ENCODE peak calls at places on chromosomes 1 and 21, in seven cellular contexts. One of them, this sample, is unnamed. For H3K27me3, the result is how much of the 10 kb centered on the place peaks cover.

GRCh38 chr1:147912553-147912952 is 10.0 kb downstream of the GJA8 start:
- DNase-seq in K562: no peak
- DNase-seq in suprapubic skin: no peak
- DNase-seq in esophagus muscularis mucosa: peak
- DNase-seq in transverse colon: no peak
- DNase-seq in breast epithelium: no peak
- DNase-seq in SK-N-SH: no peak
- DNase-seq in this sample: no peak

GRCh38 chr21:45990741-45991605 is 9.4 kb downstream of the COL6A1 start:
- DNase-seq in K562: no peak
- DNase-seq in suprapubic skin: peak
- DNase-seq in esophagus muscularis mucosa: no peak
- DNase-seq in transverse colon: peak
- DNase-seq in breast epithelium: no peak
- DNase-seq in SK-N-SH: no peak
- DNase-seq in this sample: no peak

GRCh38 chr1:33147997-33148314 is 33.9 kb downstream of the TRIM62 start:
- DNase-seq in K562: peak
- DNase-seq in suprapubic skin: no peak
- DNase-seq in esophagus muscularis mucosa: no peak
- DNase-seq in transverse colon: no peak
- DNase-seq in breast epithelium: no peak
- DNase-seq in SK-N-SH: peak
- DNase-seq in this sample: no peak

GRCh38 chr1:25180996-25181395 is 51.3 kb downstream of the SYF2 start:
- DNase-seq in K562: no peak
- DNase-seq in suprapubic skin: no peak
- DNase-seq in esophagus muscularis mucosa: no peak
- DNase-seq in transverse colon: no peak
- DNase-seq in breast epithelium: no peak
- DNase-seq in SK-N-SH: no peak
- DNase-seq in this sample: peak

GRCh38 chr1:14345925-14346550 is 252.4 kb upstream of the KAZN start:
- DNase-seq in K562: peak
- DNase-seq in suprapubic skin: no peak
- DNase-seq in esophagus muscularis mucosa: no peak
- DNase-seq in transverse colon: no peak
- DNase-seq in breast epithelium: no peak
- DNase-seq in SK-N-SH: no peak
- DNase-seq in this sample: no peak

GRCh38 chr1:53127546-53127945 is 14.9 kb downstream of the SLC1A7 start:
- DNase-seq in K562: no peak
- DNase-seq in suprapubic skin: peak
- DNase-seq in esophagus muscularis mucosa: no peak
- DNase-seq in transverse colon: peak
- DNase-seq in breast epithelium: no peak
- DNase-seq in SK-N-SH: no peak
- DNase-seq in this sample: no peak

GRCh38 chr1:214136336-214136735 is 144.6 kb upstream of the SMYD2 start:
- DNase-seq in K562: no peak
- DNase-seq in suprapubic skin: no peak
- DNase-seq in esophagus muscularis mucosa: no peak
- DNase-seq in transverse colon: no peak
- DNase-seq in breast epithelium: no peak
- DNase-seq in SK-N-SH: no peak
- DNase-seq in this sample: no peak

GRCh38 chr1:53470155-53470554 is 11.0 kb downstream of the DMRTB1 start:
- DNase-seq in K562: peak
- DNase-seq in suprapubic skin: no peak
- DNase-seq in esophagus muscularis mucosa: no peak
- DNase-seq in transverse colon: peak
- DNase-seq in breast epithelium: no peak
- DNase-seq in SK-N-SH: no peak
- DNase-seq in this sample: peak

GRCh38 chr21:14968821-14969220 is 96.0 kb downstream of the NRIP1 start:
- DNase-seq in K562: no peak
- DNase-seq in suprapubic skin: no peak
- DNase-seq in esophagus muscularis mucosa: no peak
- DNase-seq in transverse colon: no peak
- DNase-seq in breast epithelium: no peak
- DNase-seq in SK-N-SH: no peak
- DNase-seq in this sample: no peak

GRCh38 chr1:25927541-25928265 is 21.5 kb upstream of the STMN1 start:
- DNase-seq in K562: peak
- DNase-seq in suprapubic skin: no peak
- DNase-seq in esophagus muscularis mucosa: no peak
- DNase-seq in transverse colon: no peak
- DNase-seq in breast epithelium: no peak
- DNase-seq in SK-N-SH: peak
- DNase-seq in this sample: no peak

GRCh38 chr1:25669781-25670567 is 53.4 kb downstream of the MAN1C1 start:
- DNase-seq in K562: no peak
- DNase-seq in suprapubic skin: no peak
- DNase-seq in esophagus muscularis mucosa: no peak
- DNase-seq in transverse colon: no peak
- DNase-seq in breast epithelium: no peak
- DNase-seq in SK-N-SH: no peak
- DNase-seq in this sample: no peak

GRCh38 chr1:44678626-44679025 is 4.1 kb downstream of the ARMH1 start:
- DNase-seq in K562: no peak
- DNase-seq in suprapubic skin: no peak
- DNase-seq in esophagus muscularis mucosa: no peak
- DNase-seq in transverse colon: no peak
- DNase-seq in breast epithelium: no peak
- DNase-seq in SK-N-SH: no peak
- DNase-seq in this sample: no peak

GRCh38 chr21:32861871-32862270 is 90.3 kb upstream of the PAXBP1 start:
- DNase-seq in K562: no peak
- DNase-seq in suprapubic skin: no peak
- DNase-seq in esophagus muscularis mucosa: no peak
- DNase-seq in transverse colon: no peak
- DNase-seq in breast epithelium: no peak
- DNase-seq in SK-N-SH: no peak
- DNase-seq in this sample: no peak

GRCh38 chr1:19979494-19979977 is at the start of gene PLA2G2A:
- DNase-seq in K562: no peak
- DNase-seq in suprapubic skin: no peak
- DNase-seq in esophagus muscularis mucosa: no peak
- DNase-seq in transverse colon: peak
- DNase-seq in breast epithelium: no peak
- DNase-seq in SK-N-SH: no peak
- DNase-seq in this sample: no peak

GRCh38 chr1:26411624-26412074 is 1.0 kb downstream of the LIN28A start:
- DNase-seq in K562: no peak
- DNase-seq in suprapubic skin: no peak
- DNase-seq in esophagus muscularis mucosa: no peak
- DNase-seq in transverse colon: no peak
- DNase-seq in breast epithelium: no peak
- DNase-seq in SK-N-SH: no peak
- DNase-seq in this sample: no peak

DNA sequence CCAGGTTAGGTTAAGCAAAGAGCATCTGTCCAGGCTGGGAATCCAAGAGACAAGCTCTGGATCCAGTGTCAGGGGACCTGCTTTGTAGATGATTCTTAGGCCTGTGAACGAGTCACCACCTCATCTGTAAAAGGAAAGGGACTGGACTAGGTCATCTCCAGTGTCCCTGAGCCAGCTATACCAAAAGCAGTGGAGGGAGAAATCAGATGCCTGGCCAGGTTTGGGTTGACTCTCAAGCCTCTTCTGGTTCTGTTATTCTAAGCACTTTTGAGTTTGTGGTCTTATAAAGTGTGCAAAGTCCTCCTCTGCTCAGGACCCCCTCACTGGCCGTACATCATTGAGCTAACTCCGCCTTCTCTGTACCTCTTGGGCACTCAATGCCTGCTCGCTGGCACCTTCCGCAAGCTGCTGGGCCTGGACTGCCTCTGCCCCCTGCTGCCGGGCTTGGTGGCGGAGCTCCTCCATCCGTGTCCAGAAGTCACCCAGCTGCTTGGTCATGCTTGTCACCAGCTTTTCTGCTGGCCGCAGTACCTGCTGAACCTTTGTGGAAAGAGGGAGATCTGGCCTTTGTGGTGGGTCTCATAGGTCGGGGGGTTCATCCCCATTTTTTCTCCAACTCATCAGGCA is 33.6 kb downstream of the CAMK1G start:
- DNase-seq in K562: no peak
- DNase-seq in suprapubic skin: no peak
- DNase-seq in esophagus muscularis mucosa: no peak
- DNase-seq in transverse colon: no peak
- DNase-seq in breast epithelium: no peak
- DNase-seq in SK-N-SH: no peak
- DNase-seq in this sample: no peak
- TF ChIP-seq POLR2AphosphoS5 in K562: no peak
- TF ChIP-seq POLR2AphosphoS5 in suprapubic skin: no peak
- TF ChIP-seq POLR2AphosphoS5 in esophagus muscularis mucosa: no peak
- TF ChIP-seq POLR2AphosphoS5 in transverse colon: no peak
- TF ChIP-seq POLR2AphosphoS5 in breast epithelium: no peak
- TF ChIP-seq POLR2AphosphoS5 in SK-N-SH: no peak
- TF ChIP-seq POLR2AphosphoS5 in this sample: no peak

GRCh38 chr21:34880401-34880800 is 168.7 kb downstream of the RUNX1 start:
- DNase-seq in K562: no peak
- DNase-seq in suprapubic skin: no peak
- DNase-seq in esophagus muscularis mucosa: peak
- DNase-seq in transverse colon: no peak
- DNase-seq in breast epithelium: no peak
- DNase-seq in SK-N-SH: no peak
- DNase-seq in this sample: no peak
- H3K27me3 ChIP-seq in K562: under half
- H3K27me3 ChIP-seq in suprapubic skin: under half
- H3K27me3 ChIP-seq in esophagus muscularis mucosa: under half
- H3K27me3 ChIP-seq in transverse colon: under half
- H3K27me3 ChIP-seq in breast epithelium: under half
- H3K27me3 ChIP-seq in SK-N-SH: under half
- H3K27me3 ChIP-seq in this sample: under half

GRCh38 chr1:8943516-8943896 is 2.2 kb upstream of the CA6 start:
- DNase-seq in K562: no peak
- DNase-seq in suprapubic skin: no peak
- DNase-seq in esophagus muscularis mucosa: no peak
- DNase-seq in transverse colon: no peak
- DNase-seq in breast epithelium: no peak
- DNase-seq in SK-N-SH: no peak
- DNase-seq in this sample: no peak

GRCh38 chr1:8939362-8939995 is 6.2 kb upstream of the CA6 start:
- DNase-seq in K562: no peak
- DNase-seq in suprapubic skin: no peak
- DNase-seq in esophagus muscularis mucosa: no peak
- DNase-seq in transverse colon: no peak
- DNase-seq in breast epithelium: no peak
- DNase-seq in SK-N-SH: no peak
- DNase-seq in this sample: no peak

GRCh38 chr1:8937701-8938100 is 8.0 kb upstream of the CA6 start:
- DNase-seq in K562: no peak
- DNase-seq in suprapubic skin: no peak
- DNase-seq in esophagus muscularis mucosa: no peak
- DNase-seq in transverse colon: no peak
- DNase-seq in breast epithelium: no peak
- DNase-seq in SK-N-SH: no peak
- DNase-seq in this sample: no peak

GRCh38 chr1:8941906-8942305 is 3.8 kb upstream of the CA6 start:
- DNase-seq in K562: no peak
- DNase-seq in suprapubic skin: no peak
- DNase-seq in esophagus muscularis mucosa: no peak
- DNase-seq in transverse colon: no peak
- DNase-seq in breast epithelium: no peak
- DNase-seq in SK-N-SH: no peak
- DNase-seq in this sample: no peak

DNA sequence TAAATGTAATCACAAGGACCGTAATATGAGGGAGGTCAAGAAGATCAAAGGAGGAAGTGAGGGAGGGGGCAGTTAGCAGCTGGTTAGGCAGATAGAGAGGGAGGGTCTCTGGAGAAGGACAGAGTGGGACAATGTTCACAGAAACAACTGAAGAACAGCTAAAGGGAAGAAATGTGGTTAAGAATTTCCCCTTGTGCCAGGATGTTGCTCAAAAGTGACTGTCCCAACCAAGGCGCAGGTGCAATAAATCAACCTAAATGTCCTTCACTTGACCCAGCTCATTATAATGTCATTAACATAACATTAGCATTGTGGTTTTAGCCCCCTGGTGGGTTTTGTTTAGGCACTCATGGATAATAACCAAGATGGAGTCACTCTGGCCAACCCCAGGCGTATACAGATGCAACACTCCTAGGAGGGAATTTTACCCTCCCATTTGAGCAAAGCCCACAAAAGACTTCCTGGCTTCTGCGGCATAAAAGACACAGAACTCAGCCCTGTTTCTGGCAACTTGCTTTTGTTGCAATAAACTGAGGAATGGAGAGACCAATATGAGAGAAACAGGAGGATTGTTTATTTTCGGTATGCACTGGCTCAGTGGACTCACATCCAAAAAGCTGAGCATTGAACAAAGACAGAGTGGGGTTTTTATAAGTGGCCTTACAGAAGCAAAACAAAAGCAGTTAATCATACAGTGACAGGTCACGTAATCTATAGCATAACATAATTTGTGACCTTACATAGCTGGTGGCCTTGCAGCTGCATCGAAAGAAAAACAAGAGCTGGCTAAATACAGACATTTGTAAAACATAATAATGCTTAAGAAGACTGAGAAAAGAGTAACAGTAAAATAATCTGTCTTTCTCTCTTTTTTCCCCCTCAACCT is 7.2 kb upstream of the CA6 start:
- DNase-seq in K562: no peak
- DNase-seq in suprapubic skin: no peak
- DNase-seq in esophagus muscularis mucosa: no peak
- DNase-seq in transverse colon: no peak
- DNase-seq in breast epithelium: no peak
- DNase-seq in SK-N-SH: no peak
- DNase-seq in this sample: no peak
- TF ChIP-seq POLR2AphosphoS5 in K562: no peak
- TF ChIP-seq POLR2AphosphoS5 in suprapubic skin: no peak
- TF ChIP-seq POLR2AphosphoS5 in esophagus muscularis mucosa: no peak
- TF ChIP-seq POLR2AphosphoS5 in transverse colon: no peak
- TF ChIP-seq POLR2AphosphoS5 in breast epithelium: no peak
- TF ChIP-seq POLR2AphosphoS5 in SK-N-SH: no peak
- TF ChIP-seq POLR2AphosphoS5 in this sample: no peak

DNA sequence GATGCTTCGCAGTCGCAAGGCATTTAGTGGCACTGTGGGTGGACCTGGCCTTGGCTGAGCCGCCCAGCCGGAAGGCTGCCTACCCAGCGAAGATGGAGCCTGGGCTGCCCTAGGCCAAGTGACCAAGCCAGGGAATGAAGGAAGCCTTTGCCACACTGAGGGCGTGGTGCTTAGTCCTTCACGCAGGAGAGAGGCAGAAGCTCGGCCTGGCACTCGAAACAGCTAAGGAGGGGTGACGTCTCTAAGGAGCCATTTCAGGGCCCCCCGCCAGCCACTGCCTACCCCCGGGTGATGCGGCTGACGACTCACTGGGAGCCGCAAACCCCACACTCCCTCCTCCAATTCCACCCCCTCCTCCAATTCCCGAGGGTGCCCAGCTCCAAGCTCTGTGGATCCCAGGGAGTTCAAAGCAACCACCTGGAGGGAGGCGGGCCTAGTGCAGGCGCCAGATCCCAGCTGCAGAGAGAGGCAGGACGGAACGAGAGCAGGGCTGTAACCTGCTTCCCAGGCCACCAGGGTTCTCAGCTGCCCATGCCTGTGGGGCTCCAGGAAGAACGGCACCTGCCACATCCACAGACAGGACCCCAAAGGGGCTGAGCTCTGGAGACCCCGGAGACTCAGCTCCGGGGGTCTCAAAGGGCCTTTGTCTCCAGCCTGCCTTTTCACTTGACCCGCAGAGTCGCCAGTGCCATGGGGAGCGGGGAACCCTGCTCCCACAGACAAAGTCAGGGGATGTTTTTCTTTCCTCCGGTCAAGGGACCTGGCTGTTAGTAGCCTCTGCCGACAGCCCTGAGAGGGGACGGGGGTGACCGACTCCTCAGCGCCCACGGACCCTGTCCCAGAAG is 75.8 kb downstream of the ARHGEF16 start:
- DNase-seq in K562: no peak
- DNase-seq in suprapubic skin: no peak
- DNase-seq in esophagus muscularis mucosa: no peak
- DNase-seq in transverse colon: peak
- DNase-seq in breast epithelium: no peak
- DNase-seq in SK-N-SH: no peak
- DNase-seq in this sample: peak
- H3K27me3 ChIP-seq in K562: half or more
- H3K27me3 ChIP-seq in suprapubic skin: under half
- H3K27me3 ChIP-seq in esophagus muscularis mucosa: under half
- H3K27me3 ChIP-seq in transverse colon: under half
- H3K27me3 ChIP-seq in breast epithelium: under half
- H3K27me3 ChIP-seq in SK-N-SH: under half
- H3K27me3 ChIP-seq in this sample: under half